ENCODE peak calls at places on chromosomes 6 and 20, in eight cellular contexts. One of them, this sample, is unnamed.

GRCh38 chr6:139109558-139109957 is 25.3 kb upstream of the HECA start:
- DNase-seq in A549: peak
- DNase-seq in left ventricle myocardium inferior: no peak
- DNase-seq in IMR-90: peak
- DNase-seq in lower leg skin: no peak
- DNase-seq in fibroblast of mammary gland: peak
- DNase-seq in fibroblast of lung: peak
- DNase-seq in HAP-1: no peak
- DNase-seq in this sample: no peak

GRCh38 chr20:64114356-64114971 is 7.1 kb upstream of the NPBWR2 start:
- DNase-seq in A549: no peak
- DNase-seq in left ventricle myocardium inferior: no peak
- DNase-seq in IMR-90: no peak
- DNase-seq in lower leg skin: no peak
- DNase-seq in fibroblast of mammary gland: no peak
- DNase-seq in fibroblast of lung: no peak
- DNase-seq in HAP-1: no peak
- DNase-seq in this sample: no peak

GRCh38 chr20:32336918-32337347 is 21.2 kb upstream of the ASXL1 start:
- DNase-seq in A549: peak
- DNase-seq in left ventricle myocardium inferior: no peak
- DNase-seq in IMR-90: peak
- DNase-seq in lower leg skin: no peak
- DNase-seq in fibroblast of mammary gland: peak
- DNase-seq in fibroblast of lung: peak
- DNase-seq in HAP-1: peak
- DNase-seq in this sample: no peak

GRCh38 chr20:32611286-32611685 is 26.2 kb upstream of the NOL4L start:
- DNase-seq in A549: no peak
- DNase-seq in left ventricle myocardium inferior: no peak
- DNase-seq in IMR-90: no peak
- DNase-seq in lower leg skin: no peak
- DNase-seq in fibroblast of mammary gland: no peak
- DNase-seq in fibroblast of lung: no peak
- DNase-seq in HAP-1: no peak
- DNase-seq in this sample: no peak

GRCh38 chr6:167476844-167477595 is 152.1 kb downstream of the TTLL2 start:
- DNase-seq in A549: no peak
- DNase-seq in left ventricle myocardium inferior: no peak
- DNase-seq in IMR-90: no peak
- DNase-seq in lower leg skin: no peak
- DNase-seq in fibroblast of mammary gland: no peak
- DNase-seq in fibroblast of lung: no peak
- DNase-seq in HAP-1: no peak
- DNase-seq in this sample: no peak

GRCh38 chr20:1121439-1121838 is 3.0 kb downstream of the PSMF1 start:
- DNase-seq in A549: no peak
- DNase-seq in left ventricle myocardium inferior: no peak
- DNase-seq in IMR-90: no peak
- DNase-seq in lower leg skin: no peak
- DNase-seq in fibroblast of mammary gland: no peak
- DNase-seq in fibroblast of lung: no peak
- DNase-seq in HAP-1: no peak
- DNase-seq in this sample: no peak

GRCh38 chr20:5626603-5627002 is 123.6 kb upstream of the SHLD1 start:
- DNase-seq in A549: no peak
- DNase-seq in left ventricle myocardium inferior: no peak
- DNase-seq in IMR-90: no peak
- DNase-seq in lower leg skin: no peak
- DNase-seq in fibroblast of mammary gland: no peak
- DNase-seq in fibroblast of lung: no peak
- DNase-seq in HAP-1: no peak
- DNase-seq in this sample: no peak

GRCh38 chr6:12348530-12349511 is 58.7 kb downstream of the EDN1 start:
- DNase-seq in A549: peak
- DNase-seq in left ventricle myocardium inferior: no peak
- DNase-seq in IMR-90: peak
- DNase-seq in lower leg skin: no peak
- DNase-seq in fibroblast of mammary gland: peak
- DNase-seq in fibroblast of lung: peak
- DNase-seq in HAP-1: no peak
- DNase-seq in this sample: no peak

GRCh38 chr6:85405853-85406198 is 44.1 kb upstream of the NT5E start:
- DNase-seq in A549: no peak
- DNase-seq in left ventricle myocardium inferior: no peak
- DNase-seq in IMR-90: no peak
- DNase-seq in lower leg skin: no peak
- DNase-seq in fibroblast of mammary gland: no peak
- DNase-seq in fibroblast of lung: no peak
- DNase-seq in HAP-1: no peak
- DNase-seq in this sample: no peak

GRCh38 chr6:111997863-111998191 is 56.1 kb upstream of the CCN6 start:
- DNase-seq in A549: no peak
- DNase-seq in left ventricle myocardium inferior: peak
- DNase-seq in IMR-90: no peak
- DNase-seq in lower leg skin: no peak
- DNase-seq in fibroblast of mammary gland: peak
- DNase-seq in fibroblast of lung: no peak
- DNase-seq in HAP-1: no peak
- DNase-seq in this sample: no peak
- H3K4me3 ChIP-seq in A549: no peak
- H3K4me3 ChIP-seq in left ventricle myocardium inferior: peak
- H3K4me3 ChIP-seq in IMR-90: no peak
- H3K4me3 ChIP-seq in lower leg skin: no peak
- H3K4me3 ChIP-seq in fibroblast of mammary gland: peak
- H3K4me3 ChIP-seq in fibroblast of lung: no peak
- H3K4me3 ChIP-seq in HAP-1: no peak
- H3K4me3 ChIP-seq in this sample: peak

DNA sequence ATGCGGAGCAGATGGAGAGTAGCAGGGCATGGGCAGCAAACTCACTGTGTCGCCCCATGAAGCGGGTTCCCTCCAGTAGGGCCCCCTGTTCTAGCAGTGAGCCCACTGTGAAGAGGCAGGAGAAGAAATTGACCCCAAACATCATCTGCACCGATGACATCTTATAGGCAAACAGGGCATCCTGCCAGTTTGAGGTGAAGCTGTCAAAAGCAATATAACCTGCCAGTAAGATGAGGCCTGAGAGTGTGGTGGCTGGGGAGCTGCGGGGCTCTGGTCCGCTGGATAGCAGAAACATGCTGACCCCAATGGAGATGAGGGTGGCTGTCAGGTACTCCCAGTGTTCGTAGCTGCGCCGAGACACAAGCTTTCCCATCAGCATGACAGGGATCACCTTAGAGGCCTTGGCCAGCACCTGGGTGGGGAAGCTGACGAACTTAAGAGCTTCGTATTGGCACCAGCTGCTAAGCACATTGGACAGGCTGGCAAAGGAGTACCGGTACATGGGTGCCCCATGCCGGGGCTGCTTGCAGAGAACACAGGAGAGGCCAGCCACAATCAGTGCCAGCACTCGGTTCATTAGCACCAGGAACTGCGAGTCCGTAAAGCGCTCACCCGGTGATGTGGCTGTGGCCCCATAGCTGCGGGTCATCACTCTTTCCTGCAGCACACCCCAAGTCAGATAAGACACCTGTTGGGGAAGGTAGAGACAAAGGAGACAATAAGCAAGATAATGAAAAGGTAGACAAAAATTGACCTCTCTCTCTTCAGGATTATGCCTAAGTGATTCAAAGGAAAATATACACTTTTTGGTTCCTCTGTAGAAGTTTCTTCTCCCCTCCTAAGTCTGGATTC is 2.1 kb downstream of the SLC35B2 start:
- DNase-seq in A549: peak
- DNase-seq in left ventricle myocardium inferior: no peak
- DNase-seq in IMR-90: no peak
- DNase-seq in lower leg skin: no peak
- DNase-seq in fibroblast of mammary gland: no peak
- DNase-seq in fibroblast of lung: peak
- DNase-seq in HAP-1: no peak
- DNase-seq in this sample: no peak
- H3K4me3 ChIP-seq in A549: peak
- H3K4me3 ChIP-seq in left ventricle myocardium inferior: no peak
- H3K4me3 ChIP-seq in IMR-90: no peak
- H3K4me3 ChIP-seq in lower leg skin: no peak
- H3K4me3 ChIP-seq in fibroblast of mammary gland: no peak
- H3K4me3 ChIP-seq in fibroblast of lung: no peak
- H3K4me3 ChIP-seq in HAP-1: no peak
- H3K4me3 ChIP-seq in this sample: no peak

GRCh38 chr6:140500864-140501263 is 1126.4 kb upstream of the CITED2 start:
- DNase-seq in A549: no peak
- DNase-seq in left ventricle myocardium inferior: no peak
- DNase-seq in IMR-90: peak
- DNase-seq in lower leg skin: no peak
- DNase-seq in fibroblast of mammary gland: no peak
- DNase-seq in fibroblast of lung: no peak
- DNase-seq in HAP-1: no peak
- DNase-seq in this sample: no peak

GRCh38 chr6:140504776-140505175 is 1130.3 kb upstream of the CITED2 start:
- DNase-seq in A549: no peak
- DNase-seq in left ventricle myocardium inferior: no peak
- DNase-seq in IMR-90: no peak
- DNase-seq in lower leg skin: no peak
- DNase-seq in fibroblast of mammary gland: no peak
- DNase-seq in fibroblast of lung: no peak
- DNase-seq in HAP-1: no peak
- DNase-seq in this sample: no peak

GRCh38 chr6:140494321-140495085 is 1120.1 kb upstream of the CITED2 start:
- DNase-seq in A549: no peak
- DNase-seq in left ventricle myocardium inferior: no peak
- DNase-seq in IMR-90: no peak
- DNase-seq in lower leg skin: no peak
- DNase-seq in fibroblast of mammary gland: no peak
- DNase-seq in fibroblast of lung: peak
- DNase-seq in HAP-1: no peak
- DNase-seq in this sample: no peak

GRCh38 chr6:140499607-140500006 is 1125.2 kb upstream of the CITED2 start:
- DNase-seq in A549: no peak
- DNase-seq in left ventricle myocardium inferior: no peak
- DNase-seq in IMR-90: no peak
- DNase-seq in lower leg skin: no peak
- DNase-seq in fibroblast of mammary gland: no peak
- DNase-seq in fibroblast of lung: no peak
- DNase-seq in HAP-1: no peak
- DNase-seq in this sample: no peak
- H3K4me3 ChIP-seq in A549: no peak
- H3K4me3 ChIP-seq in left ventricle myocardium inferior: no peak
- H3K4me3 ChIP-seq in IMR-90: no peak
- H3K4me3 ChIP-seq in lower leg skin: no peak
- H3K4me3 ChIP-seq in fibroblast of mammary gland: no peak
- H3K4me3 ChIP-seq in fibroblast of lung: no peak
- H3K4me3 ChIP-seq in HAP-1: no peak
- H3K4me3 ChIP-seq in this sample: no peak

GRCh38 chr6:28811873-28812272 is 111.9 kb downstream of the TRIM27 start:
- DNase-seq in A549: peak
- DNase-seq in left ventricle myocardium inferior: no peak
- DNase-seq in IMR-90: peak
- DNase-seq in lower leg skin: no peak
- DNase-seq in fibroblast of mammary gland: peak
- DNase-seq in fibroblast of lung: peak
- DNase-seq in HAP-1: peak
- DNase-seq in this sample: no peak

GRCh38 chr6:28807682-28808280 is 116.0 kb downstream of the TRIM27 start:
- DNase-seq in A549: peak
- DNase-seq in left ventricle myocardium inferior: no peak
- DNase-seq in IMR-90: peak
- DNase-seq in lower leg skin: no peak
- DNase-seq in fibroblast of mammary gland: peak
- DNase-seq in fibroblast of lung: peak
- DNase-seq in HAP-1: peak
- DNase-seq in this sample: no peak

GRCh38 chr6:28810655-28811053 is 113.1 kb downstream of the TRIM27 start:
- DNase-seq in A549: no peak
- DNase-seq in left ventricle myocardium inferior: no peak
- DNase-seq in IMR-90: no peak
- DNase-seq in lower leg skin: no peak
- DNase-seq in fibroblast of mammary gland: no peak
- DNase-seq in fibroblast of lung: no peak
- DNase-seq in HAP-1: peak
- DNase-seq in this sample: no peak

GRCh38 chr6:28808383-28808782 is 115.4 kb downstream of the TRIM27 start:
- DNase-seq in A549: no peak
- DNase-seq in left ventricle myocardium inferior: no peak
- DNase-seq in IMR-90: no peak
- DNase-seq in lower leg skin: no peak
- DNase-seq in fibroblast of mammary gland: no peak
- DNase-seq in fibroblast of lung: no peak
- DNase-seq in HAP-1: no peak
- DNase-seq in this sample: no peak

DNA sequence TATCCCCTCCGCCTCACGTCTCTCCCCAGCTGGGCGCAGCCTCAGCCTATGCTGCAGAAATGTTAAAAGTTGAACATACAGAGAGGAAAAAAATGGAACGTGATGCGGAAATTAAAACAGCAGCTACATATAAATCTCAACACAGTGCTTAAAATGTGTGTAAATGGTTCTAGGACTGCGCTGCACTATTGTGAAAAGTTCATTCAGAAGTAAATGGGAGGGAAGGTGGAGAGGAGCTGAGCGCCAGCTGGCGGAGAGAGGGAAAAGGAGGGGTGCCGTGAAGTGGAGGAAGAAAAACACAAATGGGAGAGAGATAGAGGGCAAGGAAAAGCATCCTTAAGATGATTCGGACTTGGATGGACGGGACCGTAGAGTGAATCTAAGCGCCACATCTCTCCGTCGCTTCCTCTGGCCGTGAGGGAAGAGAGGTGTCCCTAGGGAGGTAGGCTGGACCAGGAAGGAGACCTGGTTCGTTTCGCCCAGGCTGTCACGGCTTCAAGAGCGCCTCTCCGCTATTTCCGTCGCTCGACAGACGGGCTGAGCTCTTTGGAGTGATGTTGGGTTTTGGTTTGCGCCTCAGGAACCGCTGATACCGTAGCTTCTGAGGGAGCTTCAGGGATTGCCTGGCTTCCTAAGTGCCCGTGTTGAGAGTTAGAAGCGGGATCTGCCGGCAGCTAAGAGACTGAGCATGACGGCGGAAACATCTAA is 113.7 kb downstream of the TRIM27 start:
- DNase-seq in A549: peak
- DNase-seq in left ventricle myocardium inferior: no peak
- DNase-seq in IMR-90: no peak
- DNase-seq in lower leg skin: no peak
- DNase-seq in fibroblast of mammary gland: no peak
- DNase-seq in fibroblast of lung: no peak
- DNase-seq in HAP-1: peak
- DNase-seq in this sample: no peak
- H3K4me3 ChIP-seq in A549: peak
- H3K4me3 ChIP-seq in left ventricle myocardium inferior: no peak
- H3K4me3 ChIP-seq in IMR-90: peak
- H3K4me3 ChIP-seq in lower leg skin: no peak
- H3K4me3 ChIP-seq in fibroblast of mammary gland: peak
- H3K4me3 ChIP-seq in fibroblast of lung: no peak
- H3K4me3 ChIP-seq in HAP-1: peak
- H3K4me3 ChIP-seq in this sample: no peak

DNA sequence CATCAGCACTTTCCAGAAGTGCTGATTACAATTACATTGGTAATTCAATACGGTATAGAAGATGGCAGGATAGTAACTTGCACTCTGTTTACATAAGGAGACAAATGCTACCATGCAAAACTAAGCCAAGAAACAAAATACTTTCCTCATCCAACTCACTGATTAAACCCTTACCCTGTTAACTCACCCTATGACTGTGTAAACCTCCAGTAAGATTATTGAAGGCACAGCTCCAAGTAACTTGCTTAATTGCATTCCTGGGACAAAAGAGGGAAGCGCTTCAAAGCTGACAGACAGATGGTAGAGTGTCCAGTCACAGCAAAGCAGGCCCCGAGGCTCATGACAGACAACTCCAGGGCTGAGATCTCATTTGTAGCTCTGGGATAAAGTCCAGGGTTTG is 6.9 kb upstream of the KIF16B start:
- DNase-seq in A549: peak
- DNase-seq in left ventricle myocardium inferior: no peak
- DNase-seq in IMR-90: peak
- DNase-seq in lower leg skin: no peak
- DNase-seq in fibroblast of mammary gland: peak
- DNase-seq in fibroblast of lung: peak
- DNase-seq in HAP-1: no peak
- DNase-seq in this sample: peak
- H3K4me3 ChIP-seq in A549: no peak
- H3K4me3 ChIP-seq in left ventricle myocardium inferior: no peak
- H3K4me3 ChIP-seq in IMR-90: no peak
- H3K4me3 ChIP-seq in lower leg skin: no peak
- H3K4me3 ChIP-seq in fibroblast of mammary gland: no peak
- H3K4me3 ChIP-seq in fibroblast of lung: no peak
- H3K4me3 ChIP-seq in HAP-1: no peak
- H3K4me3 ChIP-seq in this sample: no peak

This sample was measured in gastrocnemius medialis.